ENCODE peak calls at places on chromosome 17, in four cellular contexts. H is HepG2, Q is H1, I is GM12878. C is an unnamed sample.

GRCh38 chr17:42133461-42134041 is 10.9 kb downstream of the HSPB9 start:
- DNase-seq in H (no peak), Q (no peak), I (no peak), C (no peak)

GRCh38 chr17:77948690-77949114 is 9.8 kb upstream of the TNRC6C start:
- DNase-seq in H (peak), Q (no peak), I (no peak), C (no peak)

GRCh38 chr17:10683853-10684252 is 13.5 kb downstream of the SCO1 start:
- DNase-seq in Q (no peak), I (no peak), H (peak), C (no peak)

GRCh38 chr17:36128411-36128978 is 24.9 kb downstream of the CCL4 start:
- DNase-seq in I (no peak), Q (no peak), H (no peak), C (no peak)

GRCh38 chr17:164536-165235 is 16.8 kb downstream of the DOC2B start:
- DNase-seq in H (peak), Q (peak), I (no peak), C (peak)

GRCh38 chr17:61007980-61008379 is 330.3 kb downstream of the BCAS3 start:
- DNase-seq in Q (no peak), H (no peak), I (no peak), C (no peak)

GRCh38 chr17:27339836-27340550 is 46.1 kb downstream of the WSB1 start:
- DNase-seq in I (no peak), H (peak), Q (no peak), C (no peak)

GRCh38 chr17:30113213-30113612 is 3.4 kb upstream of the NSRP1 start:
- DNase-seq in H (peak), Q (no peak), I (peak), C (no peak)

GRCh38 chr17:36592711-36593321 is 1.1 kb downstream of the DHRS11 start:
- DNase-seq in H (peak), Q (no peak), I (no peak), C (no peak)

GRCh38 chr17:3475155-3475808 is 515 bp upstream of the ASPA start:
- DNase-seq in H (no peak), I (no peak), Q (no peak), C (no peak)

GRCh38 chr17:48259710-48260291 is 152.2 kb downstream of the SNX11 start:
- DNase-seq in H (no peak), I (no peak), Q (no peak), C (peak)

GRCh38 chr17:49434821-49435581 is 20.3 kb upstream of the PHB1 start:
- DNase-seq in Q (peak), H (peak), I (no peak), C (peak)

GRCh38 chr17:29263916-29264315 is 17.3 kb downstream of the CRYBA1 start:
- DNase-seq in Q (no peak), H (no peak), I (no peak), C (no peak)

GRCh38 chr17:58344047-58344790 is 7.8 kb downstream of the SUPT4H1 start:
- DNase-seq in H (no peak), Q (no peak), I (peak), C (no peak)

GRCh38 chr17:28860363-28860808 is 5.6 kb downstream of the ERAL1 start:
- DNase-seq in Q (no peak), I (no peak), H (no peak), C (no peak)

GRCh38 chr17:41048441-41048840 is 1.3 kb upstream of the KRTAP2-1 start:
- DNase-seq in H (peak), Q (no peak), I (no peak), C (no peak)

GRCh38 chr17:76179496-76180467 is 38.7 kb upstream of the FOXJ1 start:
- DNase-seq in H (no peak), I (peak), Q (no peak), C (no peak)

GRCh38 chr17:30005709-30006320 is 64.4 kb downstream of the EFCAB5 start:
- DNase-seq in H (peak), I (no peak), Q (no peak), C (no peak)

GRCh38 chr17:28741358-28742349 is 2.2 kb upstream of the TRAF4 start:
- DNase-seq in H (no peak), I (no peak), Q (no peak), C (no peak)

GRCh38 chr17:32007463-32008298 is 498 bp downstream of the LRRC37B start:
- DNase-seq in I (no peak), H (no peak), Q (peak), C (peak)

GRCh38 chr17:72639711-72640110 is 452.8 kb downstream of the SLC39A11 start:
- DNase-seq in I (no peak), H (no peak), Q (no peak), C (no peak)

GRCh38 chr17:40510328-40510648 is 8.9 kb upstream of the TNS4 start:
- DNase-seq in H (peak), Q (no peak), I (no peak), C (no peak)

GRCh38 chr17:73767696-73768095 is 123.5 kb upstream of the SDK2 start:
- DNase-seq in Q (no peak), H (no peak), I (no peak), C (no peak)

GRCh38 chr17:10661377-10661906 is 4.3 kb upstream of the MYH3 start:
- DNase-seq in I (no peak), H (no peak), Q (no peak), C (no peak)

GRCh38 chr17:38564254-38564605 is 41.5 kb downstream of the SRCIN1 start:
- DNase-seq in I (no peak), H (no peak), Q (no peak), C (no peak)

GRCh38 chr17:31554930-31555329 is 163.5 kb downstream of the RAB11FIP4 start:
- DNase-seq in Q (no peak), H (no peak), I (no peak), C (no peak)

GRCh38 chr17:62093188-62094155 is 28.4 kb upstream of the MED13 start:
- DNase-seq in H (peak), I (peak), Q (no peak), C (no peak)

GRCh38 chr17:71985111-71986039 is 135.4 kb upstream of the SOX9 start:
- DNase-seq in Q (no peak), I (no peak), H (no peak), C (no peak)

GRCh38 chr17:9074106-9074505 is 52.8 kb downstream of the NTN1 start:
- DNase-seq in Q (no peak), I (no peak), H (no peak), C (no peak)

GRCh38 chr17:71845354-71845753 is 275.5 kb upstream of the SOX9 start:
- DNase-seq in I (no peak), Q (no peak), H (no peak), C (no peak)

GRCh38 chr17:41610965-41611640 is 1.5 kb downstream of the KRT16 start:
- DNase-seq in I (no peak), Q (no peak), H (no peak), C (no peak)

GRCh38 chr17:67035131-67036083 is 8.9 kb upstream of the CACNG1 start:
- DNase-seq in H (no peak), I (peak), Q (no peak), C (no peak)

GRCh38 chr17:72467841-72468653 is 347.2 kb downstream of the SOX9 start:
- DNase-seq in Q (no peak), I (no peak), H (no peak), C (no peak)

GRCh38 chr17:2602597-2603017 is 9.2 kb downstream of the PAFAH1B1 start:
- DNase-seq in Q (no peak), H (peak), I (no peak), C (no peak)

GRCh38 chr17:63445571-63446217 is 412 bp downstream of the CYB561 start:
- DNase-seq in Q (peak), I (no peak), H (no peak), C (peak)

GRCh38 chr17:4790705-4791088 is 1.9 kb downstream of the GLTPD2 start:
- DNase-seq in Q (no peak), H (no peak), I (no peak), C (no peak)
- H3K4me3 ChIP-seq in Q (peak), H (peak), I (peak), C (peak)

DNA sequence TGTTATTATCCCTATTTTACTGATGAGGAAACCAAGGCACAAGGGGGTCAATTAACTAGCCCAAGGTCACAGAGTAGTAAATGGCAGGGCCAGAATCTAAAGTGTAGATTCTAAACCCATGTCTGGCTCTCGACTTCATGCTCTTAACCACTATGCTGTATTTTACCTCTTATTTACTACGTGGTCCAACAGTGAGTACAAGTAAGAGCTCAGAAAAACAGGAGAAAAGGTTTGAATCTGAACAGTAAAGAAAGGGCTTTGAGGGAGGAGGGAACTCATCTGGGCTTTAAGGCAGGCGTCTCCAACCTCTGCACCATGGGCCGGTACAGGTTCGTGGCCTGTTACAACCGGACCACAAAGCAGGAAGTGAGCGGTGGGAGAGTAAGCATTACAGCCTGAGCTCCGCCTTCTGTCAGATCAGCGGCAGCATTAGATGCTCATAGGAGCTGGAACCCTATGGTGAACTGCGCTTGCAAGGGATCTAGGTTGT is 62.9 kb downstream of the SMURF2 start:
- DNase-seq in Q (no peak), H (no peak), I (no peak), C (no peak)
- TF ChIP-seq SUZ12 in Q (no peak), H (no peak), I (no peak), C (no peak)

GRCh38 chr17:70791748-70792443 is 622.6 kb downstream of the KCNJ2 start:
- DNase-seq in H (no peak), Q (no peak), I (no peak), C (peak)

GRCh38 chr17:70787721-70788120 is 618.4 kb downstream of the KCNJ2 start:
- DNase-seq in I (no peak), H (no peak), Q (no peak), C (no peak)
- H3K4me3 ChIP-seq in I (no peak), H (no peak), Q (no peak), C (no peak)

DNA sequence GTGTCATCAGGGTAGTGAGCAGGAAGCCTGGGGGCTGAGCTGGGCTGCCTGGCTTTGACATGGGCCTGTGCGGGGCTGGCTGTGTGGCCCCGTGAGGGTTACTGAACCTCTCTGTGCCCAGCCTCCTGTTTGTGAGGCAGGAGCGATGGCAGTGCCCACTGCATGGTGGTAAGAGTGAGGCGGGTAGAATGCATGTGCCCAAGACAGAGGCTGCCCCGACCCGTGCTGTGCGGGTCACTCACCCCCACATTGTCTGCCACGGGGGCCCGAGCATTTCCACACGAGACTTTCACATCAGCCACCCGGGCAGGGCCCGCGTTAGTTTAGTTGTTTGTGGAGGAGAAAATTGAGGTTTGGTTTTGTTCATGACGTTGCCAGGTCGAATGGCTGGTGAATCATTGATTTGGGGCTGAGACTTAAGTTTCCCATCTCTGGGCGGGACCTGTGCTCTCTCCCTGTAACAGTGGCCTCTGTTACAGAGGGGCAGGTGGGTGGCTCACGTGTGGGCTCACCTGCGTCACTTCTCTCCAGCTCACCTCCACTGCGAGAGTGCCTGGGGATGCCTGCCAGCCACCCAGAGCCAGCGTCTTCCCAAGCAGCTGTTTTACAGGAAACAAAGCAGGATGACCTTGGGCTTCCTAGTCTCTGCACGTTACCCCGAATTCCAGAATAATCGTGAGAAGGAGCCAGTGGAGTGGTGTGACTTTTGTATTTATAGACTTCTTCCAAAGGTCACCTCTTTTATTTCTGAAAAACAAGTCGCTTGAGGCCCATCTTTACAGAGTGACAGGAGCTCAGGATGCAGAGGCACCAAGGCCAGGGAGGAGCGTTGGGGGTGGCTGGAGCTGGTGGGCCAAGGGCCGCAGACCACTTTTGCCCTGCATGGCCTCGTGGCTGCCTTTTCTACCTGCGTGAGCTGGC is 150.6 kb downstream of the RPTOR start:
- DNase-seq in H (peak), Q (no peak), I (no peak), C (no peak)
- TF ChIP-seq SUZ12 in H (no peak), Q (no peak), I (no peak), C (no peak)

GRCh38 chr17:44787271-44787940 is 28.6 kb downstream of the ADAM11 start:
- DNase-seq in Q (no peak), H (no peak), I (no peak), C (no peak)
- H3K4me3 ChIP-seq in Q (no peak), H (no peak), I (no peak), C (no peak)

GRCh38 chr17:18356624-18357023 is 6.7 kb downstream of the SHMT1 start:
- DNase-seq in Q (no peak), H (no peak), I (no peak), C (no peak)
- TF ChIP-seq SUZ12 in Q (no peak), H (no peak), I (no peak), C (no peak)